ENCODE peak calls at places on chromosome 2, in seven cellular contexts. P, R, E, B, I, A and F are unnamed samples.
A peak's percentile ranks its signal among the peaks of the same experiment; 100 is the strongest.

GRCh38 chr2:151334082-151334815 is 23.1 kb upstream of the TNFAIP6 start:
- DNase-seq in P (peak; percentile 76), R (no peak), E (no peak), B (peak; percentile 96), I (no peak), A (peak; percentile 98), F (peak; percentile 81)

GRCh38 chr2:214103199-214104001 is 307.5 kb upstream of the VWC2L start:
- DNase-seq in P (no peak), R (no peak), E (peak; percentile 75), B (no peak), I (peak; percentile 67), A (no peak), F (no peak)

GRCh38 chr2:55115795-55116597 is 65.7 kb upstream of the RTN4 start:
- DNase-seq in P (peak; percentile 40), R (no peak), E (no peak), B (peak; percentile 74), I (peak; percentile 66), A (peak; percentile 65), F (peak; percentile 79)

GRCh38 chr2:16425462-16426336 is 239.9 kb downstream of the CYRIA start:
- DNase-seq in P (peak; percentile 3), R (no peak), E (no peak), B (no peak), I (peak; percentile 0), A (no peak), F (peak; percentile 54)

GRCh38 chr2:25052948-25053477 is 11.1 kb downstream of the EFR3B start:
- DNase-seq in P (no peak), R (no peak), E (peak; percentile 55), B (no peak), I (no peak), A (no peak), F (no peak)

GRCh38 chr2:134301099-134301970 is 47.5 kb downstream of the MGAT5 start:
- DNase-seq in P (peak; percentile 40), R (no peak), E (no peak), B (peak; percentile 58), I (peak; percentile 52), A (peak; percentile 51), F (peak; percentile 37)

GRCh38 chr2:195500878-195501277 is 156.1 kb upstream of the SLC39A10 start:
- DNase-seq in P (no peak), R (no peak), E (no peak), B (no peak), I (no peak), A (no peak), F (no peak)

GRCh38 chr2:133581027-133581760 is 12.9 kb upstream of the NCKAP5 start:
- DNase-seq in P (no peak), R (no peak), E (no peak), B (peak; percentile 46), I (peak; percentile 27), A (no peak), F (no peak)

GRCh38 chr2:48488545-48488944 is 41.4 kb upstream of the STON1 start:
- DNase-seq in P (no peak), R (no peak), E (no peak), B (no peak), I (no peak), A (no peak), F (no peak)

GRCh38 chr2:241481687-241482086 is 26.7 kb downstream of the STK25 start:
- DNase-seq in P (no peak), R (no peak), E (no peak), B (no peak), I (no peak), A (no peak), F (no peak)

GRCh38 chr2:96907405-96908041 is 37.6 kb upstream of the SEMA4C start:
- DNase-seq in P (peak; percentile 90), R (no peak), E (no peak), B (peak; percentile 21), I (no peak), A (peak; percentile 28), F (peak; percentile 52)